ENCODE peak calls at places on chromosome 13, in seven cellular contexts. A is fibroblast of lung, J is upper lobe of right lung, W is tibial artery, U is adrenal gland, K is left ventricle myocardium inferior, D is right atrium auricular region. M is an unnamed sample. For H3K4me1, the result is how much of the 10 kb centered on the place peaks cover.

GRCh38 chr13:95568131-95568530 is 15.6 kb downstream of the CLDN10 start:
- DNase-seq in U (no peak), D (no peak), J (no peak), W (no peak), A (no peak), K (no peak), M (no peak)

GRCh38 chr13:27321619-27322385 is 51.2 kb downstream of the RASL11A start:
- DNase-seq in W (no peak), A (no peak), D (no peak), K (no peak), J (no peak), U (no peak), M (no peak)

GRCh38 chr13:95020298-95020987 is 280.8 kb downstream of the ABCC4 start:
- DNase-seq in D (no peak), U (no peak), K (no peak), A (peak), J (no peak), W (no peak), M (no peak)

GRCh38 chr13:36925603-36926002 is 5.6 kb upstream of the SMAD9 start:
- DNase-seq in K (no peak), J (no peak), U (no peak), W (no peak), D (no peak), A (no peak), M (no peak)

GRCh38 chr13:33953781-33954180 is 135.8 kb downstream of the RFC3 start:
- DNase-seq in W (no peak), A (no peak), K (no peak), U (no peak), J (no peak), D (no peak), M (no peak)

GRCh38 chr13:65808061-65808460 is 1422.1 kb downstream of the PCDH9 start:
- DNase-seq in A (peak), D (no peak), W (no peak), J (no peak), U (no peak), K (no peak), M (no peak)

GRCh38 chr13:109787135-109787954 is 962 bp upstream of the IRS2 start:
- DNase-seq in U (peak), J (peak), K (peak), D (no peak), A (no peak), W (no peak), M (peak)

GRCh38 chr13:50124536-50125305 is 109.5 kb downstream of the KCNRG start:
- DNase-seq in D (no peak), U (peak), A (peak), K (peak), W (peak), J (no peak), M (peak)

GRCh38 chr13:63190219-63190618 is 1774.6 kb upstream of the PCDH20 start:
- DNase-seq in J (no peak), A (no peak), U (no peak), K (no peak), W (no peak), D (no peak), M (no peak)

GRCh38 chr13:21613791-21614190 is 9.8 kb upstream of the MICU2 start:
- DNase-seq in J (no peak), U (no peak), W (no peak), D (no peak), A (no peak), K (no peak), M (no peak)

GRCh38 chr13:112769615-112770014 is 79.8 kb downstream of the ATP11A start:
- DNase-seq in A (no peak), J (no peak), K (no peak), D (no peak), W (no peak), U (no peak), M (no peak)

GRCh38 chr13:82900453-82900852 is 981.8 kb downstream of the SLITRK1 start:
- DNase-seq in K (no peak), D (no peak), J (no peak), A (no peak), U (no peak), W (no peak), M (no peak)

GRCh38 chr13:99792079-99792921 is 179.3 kb downstream of the ZIC5 start:
- DNase-seq in J (no peak), U (no peak), W (no peak), A (no peak), D (no peak), K (no peak), M (no peak)

GRCh38 chr13:83215627-83216026 is 666.6 kb downstream of the SLITRK1 start:
- DNase-seq in A (peak), U (no peak), J (no peak), K (no peak), W (no peak), D (no peak), M (no peak)

GRCh38 chr13:68261105-68261504 is 1031.0 kb upstream of the PCDH9 start:
- DNase-seq in A (no peak), K (no peak), J (no peak), W (no peak), U (no peak), D (no peak), M (no peak)

GRCh38 chr13:29428310-29428991 is 167.0 kb downstream of the SLC7A1 start:
- DNase-seq in A (no peak), K (peak), W (no peak), U (no peak), J (no peak), D (no peak), M (no peak)

GRCh38 chr13:100721885-100722512 is 47.4 kb upstream of the TMTC4 start:
- DNase-seq in A (peak), J (no peak), W (no peak), D (no peak), U (peak), K (no peak), M (peak)

GRCh38 chr13:90084684-90085290 is 1262.7 kb upstream of the MIR17HG start:
- DNase-seq in A (peak), D (no peak), K (no peak), W (no peak), U (no peak), J (no peak), M (no peak)

GRCh38 chr13:80131204-80131603 is 209.7 kb downstream of the SPRY2 start:
- DNase-seq in A (peak), J (peak), W (peak), D (peak), K (peak), U (peak), M (peak)

GRCh38 chr13:26601669-26602068 is 44.2 kb downstream of the WASF3 start:
- DNase-seq in A (peak), W (no peak), D (no peak), J (no peak), K (no peak), U (no peak), M (peak)

GRCh38 chr13:105984236-105984635 is 551.2 kb downstream of the EFNB2 start:
- DNase-seq in W (no peak), K (no peak), U (no peak), D (no peak), J (no peak), A (no peak), M (no peak)

GRCh38 chr13:44271915-44272341 is 101.7 kb upstream of the SERP2 start:
- DNase-seq in K (no peak), A (no peak), U (no peak), W (peak), J (no peak), D (no peak), M (no peak)

GRCh38 chr13:33401238-33401637 is 115.7 kb upstream of the STARD13 start:
- DNase-seq in J (peak), U (no peak), K (no peak), D (no peak), W (no peak), A (no peak), M (peak)

GRCh38 chr13:24050292-24050711 is 110.2 kb upstream of the SPATA13 start:
- DNase-seq in J (peak), A (peak), D (no peak), W (peak), K (peak), U (peak), M (no peak)

GRCh38 chr13:85638265-85638664 is 161.0 kb downstream of the SLITRK6 start:
- DNase-seq in D (no peak), U (no peak), A (no peak), J (no peak), K (no peak), W (no peak), M (no peak)

GRCh38 chr13:25132021-25132420 is 36.1 kb downstream of the PABPC3 start:
- DNase-seq in A (no peak), K (no peak), J (no peak), W (no peak), D (no peak), U (no peak), M (no peak)

GRCh38 chr13:29676535-29676934 is 81.0 kb upstream of the SLC7A1 start:
- DNase-seq in A (no peak), D (no peak), J (no peak), W (no peak), K (no peak), U (no peak), M (no peak)

GRCh38 chr13:101919541-101920306 is 467.2 kb downstream of the ITGBL1 start:
- DNase-seq in W (no peak), A (peak), D (no peak), J (no peak), K (peak), U (no peak), M (no peak)

GRCh38 chr13:79392882-79393563 is 13.0 kb downstream of the RBM26 start:
- DNase-seq in K (no peak), D (no peak), W (no peak), U (no peak), A (peak), J (no peak), M (no peak)

GRCh38 chr13:28856284-28856683 is 36.1 kb downstream of the MTUS2 start:
- DNase-seq in U (no peak), J (no peak), K (no peak), W (no peak), A (no peak), D (no peak), M (no peak)

GRCh38 chr13:110911880-110912279 is 3.0 kb downstream of the ANKRD10 start:
- DNase-seq in K (no peak), A (no peak), W (no peak), D (no peak), U (no peak), J (no peak), M (no peak)
- H3K4me1 ChIP-seq in K (half or more), A (under half), W (under half), D (under half), U (half or more), J (half or more), M (under half)

DNA sequence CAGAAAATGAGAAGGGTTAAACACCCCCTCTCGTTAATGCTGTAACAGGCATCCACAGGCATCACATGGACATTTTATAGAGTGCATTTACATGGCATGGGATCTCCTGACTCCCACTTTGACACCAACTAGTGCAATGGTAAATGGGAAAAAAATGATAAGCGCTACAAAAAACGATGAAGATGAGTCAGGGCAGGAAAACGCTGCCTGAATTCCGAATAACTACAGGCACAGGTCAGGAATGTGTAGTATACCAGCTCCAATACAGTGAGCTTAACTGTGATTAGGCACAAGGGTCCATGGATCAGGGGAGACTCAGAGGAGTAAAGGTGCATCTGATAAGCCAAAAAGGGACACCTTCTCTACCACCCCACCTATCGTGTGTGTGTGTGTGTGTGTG is 223.6 kb downstream of the FOXO1 start:
- DNase-seq in W (no peak), J (no peak), A (no peak), K (no peak), D (no peak), U (no peak), M (no peak)
- H3K4me1 ChIP-seq in W (under half), J (under half), A (under half), K (half or more), D (under half), U (under half), M (under half)

DNA sequence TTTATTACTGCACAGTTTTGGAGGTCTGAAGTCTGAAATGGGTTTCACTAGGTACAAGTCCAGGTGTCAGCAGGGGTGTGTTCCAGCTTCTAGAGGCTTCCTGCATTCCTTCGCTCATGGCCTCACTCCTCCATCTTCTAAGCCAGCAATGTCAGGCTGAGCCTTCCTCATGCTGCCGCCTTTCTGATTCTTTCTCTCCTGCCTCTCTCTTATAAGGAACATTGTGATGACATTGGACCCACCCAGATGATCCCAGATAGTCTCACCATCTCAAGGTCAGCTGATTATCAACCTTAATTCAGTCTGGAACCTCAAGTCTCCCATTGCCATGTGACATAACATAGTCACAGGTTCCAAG is 84.7 kb downstream of the LRRC63 start:
- DNase-seq in A (no peak), D (no peak), W (no peak), K (no peak), U (no peak), J (no peak), M (no peak)
- H3K4me1 ChIP-seq in A (under half), D (under half), W (under half), K (under half), U (under half), J (under half), M (under half)

GRCh38 chr13:45361596-45362206 is 20.7 kb upstream of the TPT1 start:
- DNase-seq in A (peak), W (no peak), K (no peak), J (peak), U (no peak), D (no peak), M (no peak)

GRCh38 chr13:45353895-45354294 is 12.9 kb upstream of the TPT1 start:
- DNase-seq in W (no peak), A (no peak), K (no peak), J (no peak), D (no peak), U (no peak), M (no peak)

GRCh38 chr13:45352031-45352430 is 11.0 kb upstream of the TPT1 start:
- DNase-seq in D (no peak), A (no peak), K (no peak), J (no peak), W (peak), U (no peak), M (no peak)

GRCh38 chr13:45362939-45363338 is 22.0 kb upstream of the TPT1 start:
- DNase-seq in K (no peak), A (no peak), J (no peak), U (no peak), W (no peak), D (no peak), M (no peak)

GRCh38 chr13:45356966-45357689 is 16.1 kb upstream of the TPT1 start:
- DNase-seq in D (no peak), K (no peak), A (no peak), W (no peak), U (no peak), J (no peak), M (no peak)
- H3K4me1 ChIP-seq in D (under half), K (under half), A (under half), W (under half), U (under half), J (under half), M (under half)

GRCh38 chr13:22893777-22894176 is 287.0 kb upstream of the SGCG start:
- DNase-seq in K (no peak), U (no peak), J (no peak), D (no peak), A (no peak), W (no peak), M (no peak)

GRCh38 chr13:22893149-22893548 is 287.6 kb upstream of the SGCG start:
- DNase-seq in D (no peak), A (no peak), U (no peak), J (no peak), K (no peak), W (no peak), M (no peak)

GRCh38 chr13:22897571-22898314 is 283.0 kb upstream of the SGCG start:
- DNase-seq in D (no peak), U (no peak), K (no peak), A (no peak), W (no peak), J (no peak), M (no peak)
- H3K4me1 ChIP-seq in D (under half), U (under half), K (under half), A (under half), W (under half), J (under half), M (under half)

GRCh38 chr13:114164681-114165429 is 14.2 kb upstream of the CFAP97D2 start:
- DNase-seq in D (no peak), A (no peak), K (no peak), J (peak), U (no peak), W (peak), M (peak)
- H3K4me1 ChIP-seq in D (under half), A (under half), K (under half), J (under half), U (under half), W (under half), M (under half)

DNA sequence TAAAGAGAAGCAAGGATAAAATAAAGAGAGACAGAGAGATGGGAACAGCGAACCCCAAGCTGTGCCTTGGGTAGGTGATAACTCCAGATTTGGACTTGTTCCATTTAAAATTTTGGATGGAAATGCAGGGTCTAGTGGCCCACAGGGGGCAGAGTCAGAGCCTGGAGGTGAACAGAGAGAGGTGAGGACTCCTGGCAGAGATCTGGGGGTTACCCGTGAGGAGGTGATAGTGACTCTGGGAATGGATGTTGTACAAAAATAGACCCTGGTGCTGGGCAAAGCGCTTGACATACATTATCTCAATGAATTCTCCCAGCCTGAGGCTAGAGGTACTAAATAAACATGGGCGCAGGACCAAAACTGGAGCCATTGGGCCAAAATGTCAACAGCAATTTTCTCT is 14.3 kb upstream of the DHRS12 start:
- DNase-seq in A (no peak), U (no peak), W (peak), K (no peak), J (no peak), D (no peak), M (no peak)
- H3K4me1 ChIP-seq in A (under half), U (under half), W (under half), K (under half), J (under half), D (under half), M (under half)

DNA sequence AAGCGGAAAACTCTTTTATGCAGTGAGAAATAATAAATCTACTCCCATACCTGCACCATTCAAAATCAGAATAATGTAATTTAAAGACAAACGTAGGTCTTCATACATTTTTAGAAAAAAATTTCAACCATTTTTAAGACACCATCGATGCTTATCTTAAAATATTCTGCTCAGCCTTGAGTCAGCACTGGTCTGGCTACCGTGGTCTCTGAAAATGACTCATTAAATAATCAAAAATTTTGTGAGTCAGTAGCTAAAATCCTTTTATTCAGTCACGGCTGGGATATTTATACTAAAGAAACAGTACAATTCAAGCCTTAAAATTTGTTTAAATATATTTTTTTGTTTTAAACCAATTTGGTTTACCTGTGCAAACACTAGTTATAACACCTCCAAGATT is 2862.8 kb upstream of the PCDH20 start:
- DNase-seq in A (peak), J (no peak), U (no peak), K (no peak), D (no peak), W (no peak), M (no peak)
- H3K4me1 ChIP-seq in A (under half), J (under half), U (under half), K (under half), D (under half), W (under half), M (under half)

GRCh38 chr13:97332725-97333124 is 101.2 kb upstream of the RAP2A start:
- DNase-seq in D (no peak), U (no peak), J (no peak), W (no peak), A (no peak), K (no peak), M (no peak)
- H3K4me1 ChIP-seq in D (under half), U (half or more), J (under half), W (under half), A (under half), K (half or more), M (under half)

M was measured in mucosa of descending colon.